ENCODE peak calls at places on chromosomes 6 and 20, in four cellular contexts. C is heart left ventricle, H is stomach, R is transverse colon. T is an unnamed sample.

GRCh38 chr6:123802697-123803455 is 789 bp upstream of the NKAIN2 start:
- DNase-seq in C (peak; percentile 65), H (peak; percentile 77), R (peak; percentile 68), T (peak; percentile 89)

GRCh38 chr6:113723182-113723581 is 134.0 kb upstream of the MARCKS start:
- DNase-seq in C (no peak), H (no peak), R (no peak), T (no peak)

GRCh38 chr6:5044866-5045265 is 40.3 kb upstream of the PPP1R3G start:
- DNase-seq in C (no peak), H (no peak), R (no peak), T (no peak)

GRCh38 chr6:57135885-57136284 is 36.2 kb upstream of the BAG2 start:
- DNase-seq in C (no peak), H (no peak), R (no peak), T (no peak)

GRCh38 chr6:155174576-155175174 is 89.1 kb upstream of the CLDN20 start:
- DNase-seq in C (peak; percentile 52), H (peak; percentile 60), R (peak; percentile 46), T (no peak)

GRCh38 chr20:33687370-33687915 is 1.3 kb upstream of the E2F1 start:
- DNase-seq in C (no peak), H (no peak), R (no peak), T (no peak)

GRCh38 chr6:140537211-140537610 is 1162.8 kb upstream of the CITED2 start:
- DNase-seq in C (no peak), H (no peak), R (no peak), T (no peak)

GRCh38 chr6:151179321-151179720 is 60.4 kb upstream of the AKAP12 start:
- DNase-seq in C (no peak), H (no peak), R (no peak), T (no peak)

GRCh38 chr20:63557481-63557891 is 3.5 kb downstream of the FNDC11 start:
- DNase-seq in C (no peak), H (no peak), R (no peak), T (no peak)

GRCh38 chr6:10583509-10583908 is 62.4 kb downstream of the GCNT2 start:
- DNase-seq in C (no peak), H (no peak), R (no peak), T (no peak)

GRCh38 chr6:52568320-52568719 is 8.5 kb downstream of the TRAM2 start:
- DNase-seq in C (no peak), H (no peak), R (no peak), T (no peak)

GRCh38 chr20:24806896-24807676 is 142.0 kb upstream of the CST7 start:
- DNase-seq in C (no peak), H (no peak), R (no peak), T (no peak)

GRCh38 chr6:36912583-36912982 is 26.8 kb downstream of the C6orf89 start:
- DNase-seq in C (no peak), H (no peak), R (peak; percentile 14), T (no peak)

GRCh38 chr6:20325641-20326421 is 75.8 kb upstream of the E2F3 start:
- DNase-seq in C (no peak), H (no peak), R (no peak), T (no peak)

GRCh38 chr20:60952861-60953260 is 299.2 kb upstream of the CDH4 start:
- DNase-seq in C (no peak), H (no peak), R (no peak), T (no peak)

GRCh38 chr6:110537208-110538123 is 61.1 kb upstream of the SLC22A16 start:
- DNase-seq in C (no peak), H (no peak), R (no peak), T (no peak)
- TF ChIP-seq CTCF in C (no peak), H (no peak), R (no peak), T (no peak)

DNA sequence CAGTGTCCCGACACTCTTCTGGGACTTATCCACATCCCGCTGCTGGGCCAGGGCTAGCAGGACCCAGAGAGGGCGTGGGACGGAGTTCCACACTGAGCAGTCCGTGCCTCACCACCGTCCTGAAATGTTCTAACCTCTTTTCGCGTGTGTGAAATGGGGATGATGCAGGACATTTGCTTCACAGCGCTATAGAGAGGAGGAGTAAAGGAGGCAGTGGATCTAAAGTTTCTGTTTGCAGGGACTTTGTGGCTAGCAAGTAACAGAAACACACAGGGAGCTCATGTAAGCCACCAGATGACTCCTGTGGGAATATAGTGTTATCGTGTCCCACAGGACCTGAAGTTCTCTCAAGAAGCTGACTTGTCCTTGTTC is 634 bp downstream of the ITPA start:
- DNase-seq in C (no peak), H (no peak), R (no peak), T (no peak)
- H3K27ac ChIP-seq in C (peak overlapping the region; percentile 88), H (peak overlapping the region; percentile 90), R (peak overlapping the region; percentile 90), T (no peak overlapping the region)

DNA sequence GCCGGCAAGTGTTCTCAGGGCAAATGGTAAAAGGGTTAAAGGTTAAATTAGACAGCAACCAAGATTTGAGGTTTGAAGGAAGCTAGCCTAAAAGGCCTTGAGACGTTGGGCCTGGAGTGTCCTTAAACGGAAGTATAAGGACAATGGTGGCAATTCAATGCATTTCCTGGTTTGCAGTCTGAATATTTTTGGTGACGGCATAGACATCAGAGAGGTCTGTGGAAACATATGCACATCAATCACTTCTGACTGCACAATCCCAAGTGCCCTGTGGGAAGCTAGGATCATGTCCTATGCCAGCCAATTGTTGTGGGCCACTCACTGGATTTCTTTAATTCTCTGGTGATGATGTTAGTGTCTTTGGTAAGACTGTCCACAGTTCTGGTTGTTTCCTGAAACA is 25.7 kb upstream of the TUBB2A start:
- DNase-seq in C (no peak), H (no peak), R (no peak), T (no peak)
- TF ChIP-seq CTCF in C (no peak), H (no peak), R (no peak), T (no peak)

GRCh38 chr20:2820084-2820895 is 4.1 kb downstream of the TMEM239 start:
- DNase-seq in C (no peak), H (no peak), R (no peak), T (peak; percentile 85)
- H3K27ac ChIP-seq in C (no peak overlapping the region), H (no peak overlapping the region), R (no peak overlapping the region), T (no peak overlapping the region)

GRCh38 chr6:3068329-3069223 is at the start of gene RIPK1:
- DNase-seq in C (peak; percentile 96), H (peak; percentile 96), R (peak; percentile 97), T (peak; percentile 98)
- TF ChIP-seq CTCF in C (peak; percentile 41), H (no peak), R (peak; percentile 39), T (peak; percentile 34)

DNA sequence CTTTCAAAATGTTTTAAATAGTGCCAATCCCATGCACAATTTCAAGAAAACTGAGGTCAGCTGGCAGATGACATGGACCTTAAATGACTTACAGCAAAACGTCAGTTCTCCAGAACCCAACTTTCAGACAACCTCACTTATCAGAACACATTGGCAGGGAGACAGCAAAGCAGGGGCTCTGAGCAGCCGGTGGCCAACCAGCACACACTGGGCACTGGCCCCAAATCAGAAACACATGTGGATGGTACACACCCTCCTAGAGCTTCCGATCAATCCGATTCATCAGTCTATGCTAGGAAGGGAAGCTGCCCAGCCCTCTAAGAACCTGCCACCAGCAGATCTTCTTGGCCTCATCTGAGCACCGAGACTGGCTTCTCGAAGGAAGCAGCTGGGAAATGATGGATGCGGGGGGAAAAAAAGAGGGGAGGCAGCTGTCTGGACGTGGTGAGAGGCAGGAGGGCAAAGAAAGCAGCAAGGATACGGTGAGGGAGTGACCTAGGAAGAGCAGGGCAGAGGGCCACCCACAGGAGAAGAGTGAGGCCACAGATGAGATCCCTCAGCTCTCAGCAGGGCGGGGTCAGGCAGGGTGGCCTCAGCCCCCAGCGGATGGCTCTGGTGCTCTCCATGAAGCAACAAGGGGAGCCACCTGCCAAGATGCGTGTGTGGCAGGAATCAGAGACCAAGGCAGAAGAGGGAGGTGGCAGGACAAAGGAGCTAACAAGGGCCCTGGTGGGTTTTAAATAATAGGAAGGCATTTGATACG is 32.9 kb downstream of the TAF4 start:
- DNase-seq in C (no peak), H (no peak), R (no peak), T (peak; percentile 42)
- H3K27ac ChIP-seq in C (no peak overlapping the region), H (no peak overlapping the region), R (no peak overlapping the region), T (no peak overlapping the region)

GRCh38 chr6:127606131-127606562 is 29.2 kb downstream of the C6orf58 start:
- DNase-seq in C (no peak), H (no peak), R (no peak), T (no peak)
- TF ChIP-seq CTCF in C (no peak), H (no peak), R (no peak), T (no peak)